ENCODE peak calls at places on chromosomes 2 and 18, in four cellular contexts. B, P, C and M are unnamed samples.

GRCh38 chr18:63994783-63995399 is 25.0 kb downstream of the SERPINB8 start:
- DNase-seq in P (peak), C (peak), B (no peak), M (peak)

GRCh38 chr2:43609304-43609883 is 13.6 kb upstream of the THADA start:
- DNase-seq in B (peak), C (peak), P (no peak), M (peak)

GRCh38 chr2:183229386-183229785 is 105.1 kb downstream of the NUP35 start:
- DNase-seq in C (no peak), B (no peak), P (no peak), M (no peak)

GRCh38 chr2:38509322-38509946 is 93.3 kb downstream of the HNRNPLL start:
- DNase-seq in B (no peak), C (no peak), P (no peak), M (no peak)

GRCh38 chr2:20614201-20615045 is 36.5 kb downstream of the HS1BP3 start:
- DNase-seq in C (peak), B (peak), P (peak), M (peak)

GRCh38 chr18:29383311-29384273 is 1206.7 kb upstream of the CDH2 start:
- DNase-seq in B (no peak), C (no peak), P (no peak), M (no peak)

GRCh38 chr2:174053285-174053684 is 88.1 kb upstream of the SP3 start:
- DNase-seq in C (no peak), B (no peak), P (no peak), M (no peak)

GRCh38 chr2:9535177-9535576 is 20.5 kb downstream of the ADAM17 start:
- DNase-seq in B (no peak), C (no peak), P (no peak), M (no peak)

GRCh38 chr18:48792611-48793368 is 158.0 kb downstream of the SMAD7 start:
- DNase-seq in B (no peak), P (no peak), C (peak), M (no peak)

GRCh38 chr2:207394812-207395534 is 134.8 kb upstream of the CREB1 start:
- DNase-seq in P (peak), C (no peak), B (no peak), M (peak)

GRCh38 chr2:95334916-95335641 is 37.9 kb downstream of the KCNIP3 start:
- DNase-seq in P (no peak), C (no peak), B (no peak), M (no peak)

GRCh38 chr2:215238485-215239098 is 73.3 kb upstream of the ATIC start:
- DNase-seq in B (no peak), P (no peak), C (no peak), M (no peak)

GRCh38 chr2:170680172-170680913 is 34.8 kb upstream of the SP5 start:
- DNase-seq in C (no peak), B (no peak), P (no peak), M (no peak)

GRCh38 chr18:21053127-21053526 is 58.5 kb downstream of the ROCK1 start:
- DNase-seq in C (no peak), P (no peak), B (no peak), M (no peak)